ENCODE peak calls at places on chromosomes 13 and 19, in seven cellular contexts. One of them, this sample, is unnamed.

GRCh38 chr19:32642771-32643170 is 32.2 kb downstream of the ANKRD27 start:
- DNase-seq in astrocyte: no peak
- DNase-seq in activated T-cell treated with anti-CD3 and anti-CD28 coated beads for 24 hours: peak; percentile 43
- DNase-seq in tibial artery: no peak
- DNase-seq in activated CD4-positive, alpha-beta T cell treated with anti-CD3 and anti-CD28 coated beads for 48 hours: peak; percentile 78
- DNase-seq in activated naive CD4-positive, alpha-beta T cell: peak; percentile 26
- DNase-seq in WERI-Rb-1: no peak
- DNase-seq in this sample: peak; percentile 76

GRCh38 chr19:35153701-35154534 is 617 bp upstream of the FXYD5 start:
- DNase-seq in astrocyte: no peak
- DNase-seq in activated T-cell treated with anti-CD3 and anti-CD28 coated beads for 24 hours: peak; percentile 69
- DNase-seq in tibial artery: no peak
- DNase-seq in activated CD4-positive, alpha-beta T cell treated with anti-CD3 and anti-CD28 coated beads for 48 hours: peak; percentile 89
- DNase-seq in activated naive CD4-positive, alpha-beta T cell: peak; percentile 62
- DNase-seq in WERI-Rb-1: peak; percentile 73
- DNase-seq in this sample: peak; percentile 78

GRCh38 chr13:50128406-50129048 is 113.3 kb downstream of the KCNRG start:
- DNase-seq in astrocyte: no peak
- DNase-seq in activated T-cell treated with anti-CD3 and anti-CD28 coated beads for 24 hours: no peak
- DNase-seq in tibial artery: no peak
- DNase-seq in activated CD4-positive, alpha-beta T cell treated with anti-CD3 and anti-CD28 coated beads for 48 hours: peak; percentile 32
- DNase-seq in activated naive CD4-positive, alpha-beta T cell: no peak
- DNase-seq in WERI-Rb-1: no peak
- DNase-seq in this sample: no peak

GRCh38 chr19:19732579-19733501 is at the start of gene ZNF14:
- DNase-seq in astrocyte: peak; percentile 84
- DNase-seq in activated T-cell treated with anti-CD3 and anti-CD28 coated beads for 24 hours: peak; percentile 91
- DNase-seq in tibial artery: peak; percentile 96
- DNase-seq in activated CD4-positive, alpha-beta T cell treated with anti-CD3 and anti-CD28 coated beads for 48 hours: peak; percentile 95
- DNase-seq in activated naive CD4-positive, alpha-beta T cell: peak; percentile 86
- DNase-seq in WERI-Rb-1: peak; percentile 95
- DNase-seq in this sample: peak; percentile 96

GRCh38 chr19:27759896-27760295 is 1453.1 kb downstream of the UQCRFS1 start:
- DNase-seq in astrocyte: no peak
- DNase-seq in activated T-cell treated with anti-CD3 and anti-CD28 coated beads for 24 hours: no peak
- DNase-seq in tibial artery: no peak
- DNase-seq in activated CD4-positive, alpha-beta T cell treated with anti-CD3 and anti-CD28 coated beads for 48 hours: no peak
- DNase-seq in activated naive CD4-positive, alpha-beta T cell: no peak
- DNase-seq in WERI-Rb-1: no peak
- DNase-seq in this sample: no peak

GRCh38 chr19:49113762-49114629 is at the start of gene LIN7B:
- DNase-seq in astrocyte: peak; percentile 14
- DNase-seq in activated T-cell treated with anti-CD3 and anti-CD28 coated beads for 24 hours: peak; percentile 64
- DNase-seq in tibial artery: peak; percentile 82
- DNase-seq in activated CD4-positive, alpha-beta T cell treated with anti-CD3 and anti-CD28 coated beads for 48 hours: peak; percentile 76
- DNase-seq in activated naive CD4-positive, alpha-beta T cell: peak; percentile 50
- DNase-seq in WERI-Rb-1: peak; percentile 71
- DNase-seq in this sample: peak; percentile 79

GRCh38 chr13:45132384-45133064 is 12.2 kb downstream of the GTF2F2 start:
- DNase-seq in astrocyte: no peak
- DNase-seq in activated T-cell treated with anti-CD3 and anti-CD28 coated beads for 24 hours: no peak
- DNase-seq in tibial artery: no peak
- DNase-seq in activated CD4-positive, alpha-beta T cell treated with anti-CD3 and anti-CD28 coated beads for 48 hours: no peak
- DNase-seq in activated naive CD4-positive, alpha-beta T cell: no peak
- DNase-seq in WERI-Rb-1: no peak
- DNase-seq in this sample: no peak

GRCh38 chr13:80133631-80134083 is 207.3 kb downstream of the SPRY2 start:
- DNase-seq in astrocyte: no peak
- DNase-seq in activated T-cell treated with anti-CD3 and anti-CD28 coated beads for 24 hours: no peak
- DNase-seq in tibial artery: no peak
- DNase-seq in activated CD4-positive, alpha-beta T cell treated with anti-CD3 and anti-CD28 coated beads for 48 hours: no peak
- DNase-seq in activated naive CD4-positive, alpha-beta T cell: no peak
- DNase-seq in WERI-Rb-1: no peak
- DNase-seq in this sample: no peak

GRCh38 chr13:62626771-62627170 is 1211.1 kb upstream of the PCDH20 start:
- DNase-seq in astrocyte: no peak
- DNase-seq in activated T-cell treated with anti-CD3 and anti-CD28 coated beads for 24 hours: no peak
- DNase-seq in tibial artery: no peak
- DNase-seq in activated CD4-positive, alpha-beta T cell treated with anti-CD3 and anti-CD28 coated beads for 48 hours: no peak
- DNase-seq in activated naive CD4-positive, alpha-beta T cell: no peak
- DNase-seq in WERI-Rb-1: no peak
- DNase-seq in this sample: no peak

GRCh38 chr13:28584873-28585317 is 74.0 kb upstream of the POMP start:
- DNase-seq in astrocyte: peak; percentile 55
- DNase-seq in activated T-cell treated with anti-CD3 and anti-CD28 coated beads for 24 hours: no peak
- DNase-seq in tibial artery: no peak
- DNase-seq in activated CD4-positive, alpha-beta T cell treated with anti-CD3 and anti-CD28 coated beads for 48 hours: no peak
- DNase-seq in activated naive CD4-positive, alpha-beta T cell: no peak
- DNase-seq in WERI-Rb-1: no peak
- DNase-seq in this sample: no peak

GRCh38 chr13:75621147-75621546 is 15.0 kb upstream of the LMO7 start:
- DNase-seq in astrocyte: peak; percentile 79
- DNase-seq in activated T-cell treated with anti-CD3 and anti-CD28 coated beads for 24 hours: no peak
- DNase-seq in tibial artery: no peak
- DNase-seq in activated CD4-positive, alpha-beta T cell treated with anti-CD3 and anti-CD28 coated beads for 48 hours: no peak
- DNase-seq in activated naive CD4-positive, alpha-beta T cell: no peak
- DNase-seq in WERI-Rb-1: no peak
- DNase-seq in this sample: no peak

GRCh38 chr19:16325671-16326400 is 1.2 kb downstream of the KLF2 start:
- DNase-seq in astrocyte: no peak
- DNase-seq in activated T-cell treated with anti-CD3 and anti-CD28 coated beads for 24 hours: no peak
- DNase-seq in tibial artery: peak; percentile 78
- DNase-seq in activated CD4-positive, alpha-beta T cell treated with anti-CD3 and anti-CD28 coated beads for 48 hours: peak; percentile 45
- DNase-seq in activated naive CD4-positive, alpha-beta T cell: peak; percentile 38
- DNase-seq in WERI-Rb-1: peak; percentile 86
- DNase-seq in this sample: no peak

GRCh38 chr13:33639158-33639557 is 178.8 kb upstream of the RFC3 start:
- DNase-seq in astrocyte: peak; percentile 43
- DNase-seq in activated T-cell treated with anti-CD3 and anti-CD28 coated beads for 24 hours: no peak
- DNase-seq in tibial artery: peak; percentile 74
- DNase-seq in activated CD4-positive, alpha-beta T cell treated with anti-CD3 and anti-CD28 coated beads for 48 hours: no peak
- DNase-seq in activated naive CD4-positive, alpha-beta T cell: no peak
- DNase-seq in WERI-Rb-1: no peak
- DNase-seq in this sample: no peak

GRCh38 chr13:36352350-36352749 is 6.2 kb upstream of the SPART start:
- DNase-seq in astrocyte: peak; percentile 73
- DNase-seq in activated T-cell treated with anti-CD3 and anti-CD28 coated beads for 24 hours: no peak
- DNase-seq in tibial artery: no peak
- DNase-seq in activated CD4-positive, alpha-beta T cell treated with anti-CD3 and anti-CD28 coated beads for 48 hours: no peak
- DNase-seq in activated naive CD4-positive, alpha-beta T cell: no peak
- DNase-seq in WERI-Rb-1: no peak
- DNase-seq in this sample: no peak

GRCh38 chr19:16259385-16260159 is 61.9 kb downstream of the AP1M1 start:
- DNase-seq in astrocyte: no peak
- DNase-seq in activated T-cell treated with anti-CD3 and anti-CD28 coated beads for 24 hours: no peak
- DNase-seq in tibial artery: no peak
- DNase-seq in activated CD4-positive, alpha-beta T cell treated with anti-CD3 and anti-CD28 coated beads for 48 hours: no peak
- DNase-seq in activated naive CD4-positive, alpha-beta T cell: no peak
- DNase-seq in WERI-Rb-1: no peak
- DNase-seq in this sample: no peak

GRCh38 chr19:55672418-55672817 is 2.6 kb upstream of the EPN1 start:
- DNase-seq in astrocyte: no peak
- DNase-seq in activated T-cell treated with anti-CD3 and anti-CD28 coated beads for 24 hours: no peak
- DNase-seq in tibial artery: no peak
- DNase-seq in activated CD4-positive, alpha-beta T cell treated with anti-CD3 and anti-CD28 coated beads for 48 hours: no peak
- DNase-seq in activated naive CD4-positive, alpha-beta T cell: no peak
- DNase-seq in WERI-Rb-1: no peak
- DNase-seq in this sample: no peak

This sample was measured in DND-41.